ENCODE peak calls at places on chromosomes 16 and 17, in ten cellular contexts. One of them, this sample, is unnamed.

GRCh38 chr16:70612931-70613330 is 33.4 kb upstream of the IL34 start:
- DNase-seq in fibroblast of lung: no peak
- DNase-seq in uterus: no peak
- DNase-seq in Panc1: no peak
- DNase-seq in neural progenitor cell: no peak
- DNase-seq in BJ: no peak
- DNase-seq in MM.1S: no peak
- DNase-seq in astrocyte: no peak
- DNase-seq in suprapubic skin: no peak
- DNase-seq in neural crest cell: no peak
- DNase-seq in this sample: no peak

GRCh38 chr17:42680331-42680808 is 1.3 kb downstream of the CCR10 start:
- DNase-seq in neural progenitor cell: no peak
- DNase-seq in MM.1S: peak; percentile 7
- DNase-seq in neural crest cell: no peak
- DNase-seq in uterus: peak; percentile 66
- DNase-seq in astrocyte: no peak
- DNase-seq in BJ: no peak
- DNase-seq in fibroblast of lung: no peak
- DNase-seq in Panc1: no peak
- DNase-seq in suprapubic skin: no peak
- DNase-seq in this sample: peak; percentile 63

GRCh38 chr16:24737391-24737871 is 8.0 kb downstream of the TNRC6A start:
- DNase-seq in neural crest cell: no peak
- DNase-seq in fibroblast of lung: peak; percentile 59
- DNase-seq in Panc1: no peak
- DNase-seq in suprapubic skin: no peak
- DNase-seq in neural progenitor cell: no peak
- DNase-seq in uterus: no peak
- DNase-seq in astrocyte: peak; percentile 60
- DNase-seq in MM.1S: no peak
- DNase-seq in BJ: peak; percentile 12
- DNase-seq in this sample: no peak

GRCh38 chr17:3964203-3965122 is at the start of gene ATP2A3:
- DNase-seq in suprapubic skin: no peak
- DNase-seq in BJ: no peak
- DNase-seq in uterus: no peak
- DNase-seq in MM.1S: peak; percentile 77
- DNase-seq in neural crest cell: no peak
- DNase-seq in astrocyte: no peak
- DNase-seq in Panc1: no peak
- DNase-seq in neural progenitor cell: peak; percentile 51
- DNase-seq in fibroblast of lung: no peak
- DNase-seq in this sample: peak; percentile 93

GRCh38 chr16:65453646-65454045 is 331.8 kb upstream of the CDH11 start:
- DNase-seq in fibroblast of lung: no peak
- DNase-seq in MM.1S: no peak
- DNase-seq in neural progenitor cell: peak; percentile 3
- DNase-seq in astrocyte: no peak
- DNase-seq in BJ: no peak
- DNase-seq in suprapubic skin: no peak
- DNase-seq in neural crest cell: no peak
- DNase-seq in Panc1: no peak
- DNase-seq in uterus: no peak
- DNase-seq in this sample: no peak

GRCh38 chr17:76869209-76869877 is 1.1 kb downstream of the MGAT5B start:
- DNase-seq in MM.1S: no peak
- DNase-seq in fibroblast of lung: no peak
- DNase-seq in Panc1: no peak
- DNase-seq in uterus: no peak
- DNase-seq in neural crest cell: no peak
- DNase-seq in astrocyte: no peak
- DNase-seq in neural progenitor cell: peak; percentile 64
- DNase-seq in suprapubic skin: no peak
- DNase-seq in BJ: no peak
- DNase-seq in this sample: no peak

GRCh38 chr17:17108681-17109049 is 66.4 kb downstream of the MPRIP start:
- DNase-seq in uterus: no peak
- DNase-seq in neural crest cell: no peak
- DNase-seq in Panc1: no peak
- DNase-seq in BJ: no peak
- DNase-seq in neural progenitor cell: no peak
- DNase-seq in MM.1S: no peak
- DNase-seq in suprapubic skin: no peak
- DNase-seq in astrocyte: no peak
- DNase-seq in fibroblast of lung: peak; percentile 74
- DNase-seq in this sample: no peak

GRCh38 chr17:17737938-17738894 is 57.0 kb downstream of the RAI1 start:
- DNase-seq in BJ: no peak
- DNase-seq in neural crest cell: no peak
- DNase-seq in neural progenitor cell: peak; percentile 63
- DNase-seq in uterus: no peak
- DNase-seq in MM.1S: no peak
- DNase-seq in astrocyte: peak; percentile 40
- DNase-seq in Panc1: no peak
- DNase-seq in suprapubic skin: no peak
- DNase-seq in fibroblast of lung: peak; percentile 47
- DNase-seq in this sample: no peak

GRCh38 chr16:27749946-27750345 is 200.0 kb downstream of the KATNIP start:
- DNase-seq in fibroblast of lung: no peak
- DNase-seq in neural crest cell: no peak
- DNase-seq in neural progenitor cell: no peak
- DNase-seq in astrocyte: no peak
- DNase-seq in suprapubic skin: no peak
- DNase-seq in BJ: no peak
- DNase-seq in Panc1: no peak
- DNase-seq in uterus: no peak
- DNase-seq in MM.1S: no peak
- DNase-seq in this sample: no peak

GRCh38 chr16:4208529-4208835 is 33.4 kb downstream of the SRL start:
- DNase-seq in fibroblast of lung: no peak
- DNase-seq in MM.1S: no peak
- DNase-seq in neural crest cell: no peak
- DNase-seq in suprapubic skin: no peak
- DNase-seq in BJ: no peak
- DNase-seq in neural progenitor cell: no peak
- DNase-seq in uterus: no peak
- DNase-seq in Panc1: no peak
- DNase-seq in astrocyte: no peak
- DNase-seq in this sample: no peak

GRCh38 chr17:65750678-65751077 is 189.2 kb upstream of the AXIN2 start:
- DNase-seq in fibroblast of lung: peak; percentile 88
- DNase-seq in uterus: peak; percentile 68
- DNase-seq in astrocyte: peak; percentile 95
- DNase-seq in suprapubic skin: peak; percentile 70
- DNase-seq in MM.1S: peak; percentile 92
- DNase-seq in BJ: peak; percentile 64
- DNase-seq in neural crest cell: no peak
- DNase-seq in Panc1: peak; percentile 12
- DNase-seq in neural progenitor cell: no peak
- DNase-seq in this sample: no peak

GRCh38 chr17:49717371-49717841 is 9.6 kb upstream of the SLC35B1 start:
- DNase-seq in BJ: no peak
- DNase-seq in fibroblast of lung: no peak
- DNase-seq in suprapubic skin: no peak
- DNase-seq in uterus: no peak
- DNase-seq in neural crest cell: no peak
- DNase-seq in astrocyte: no peak
- DNase-seq in MM.1S: no peak
- DNase-seq in neural progenitor cell: no peak
- DNase-seq in Panc1: no peak
- DNase-seq in this sample: no peak

GRCh38 chr16:80923356-80923755 is 83.3 kb downstream of the CMC2 start:
- DNase-seq in fibroblast of lung: no peak
- DNase-seq in uterus: no peak
- DNase-seq in suprapubic skin: no peak
- DNase-seq in neural progenitor cell: no peak
- DNase-seq in Panc1: no peak
- DNase-seq in BJ: no peak
- DNase-seq in neural crest cell: no peak
- DNase-seq in astrocyte: no peak
- DNase-seq in MM.1S: no peak
- DNase-seq in this sample: no peak

GRCh38 chr16:80924372-80924978 is 82.2 kb downstream of the CMC2 start:
- DNase-seq in neural progenitor cell: peak; percentile 80
- DNase-seq in suprapubic skin: no peak
- DNase-seq in neural crest cell: peak; percentile 57
- DNase-seq in Panc1: no peak
- DNase-seq in astrocyte: peak; percentile 25
- DNase-seq in BJ: no peak
- DNase-seq in fibroblast of lung: peak; percentile 39
- DNase-seq in uterus: no peak
- DNase-seq in MM.1S: no peak
- DNase-seq in this sample: peak; percentile 75
- TF ChIP-seq CTCF in neural progenitor cell: peak; percentile 89
- TF ChIP-seq CTCF in suprapubic skin: no peak
- TF ChIP-seq CTCF in neural crest cell: peak; percentile 55
- TF ChIP-seq CTCF in Panc1: peak; percentile 75
- TF ChIP-seq CTCF in astrocyte: peak; percentile 62
- TF ChIP-seq CTCF in BJ: peak; percentile 84
- TF ChIP-seq CTCF in fibroblast of lung: peak; percentile 67
- TF ChIP-seq CTCF in uterus: no peak
- TF ChIP-seq CTCF in MM.1S: no peak
- TF ChIP-seq CTCF in this sample: peak; percentile 68

GRCh38 chr17:33385713-33386112 is 92.6 kb upstream of the ASIC2 start:
- DNase-seq in suprapubic skin: no peak
- DNase-seq in BJ: no peak
- DNase-seq in neural crest cell: no peak
- DNase-seq in MM.1S: no peak
- DNase-seq in neural progenitor cell: no peak
- DNase-seq in astrocyte: no peak
- DNase-seq in fibroblast of lung: no peak
- DNase-seq in Panc1: no peak
- DNase-seq in uterus: no peak
- DNase-seq in this sample: no peak

GRCh38 chr17:33387406-33387805 is 94.3 kb upstream of the ASIC2 start:
- DNase-seq in Panc1: no peak
- DNase-seq in neural crest cell: no peak
- DNase-seq in uterus: no peak
- DNase-seq in MM.1S: no peak
- DNase-seq in suprapubic skin: no peak
- DNase-seq in neural progenitor cell: no peak
- DNase-seq in astrocyte: no peak
- DNase-seq in fibroblast of lung: no peak
- DNase-seq in BJ: no peak
- DNase-seq in this sample: no peak

GRCh38 chr17:33389506-33390141 is 96.5 kb upstream of the ASIC2 start:
- DNase-seq in suprapubic skin: no peak
- DNase-seq in fibroblast of lung: no peak
- DNase-seq in uterus: no peak
- DNase-seq in BJ: peak; percentile 46
- DNase-seq in astrocyte: peak; percentile 39
- DNase-seq in neural crest cell: no peak
- DNase-seq in neural progenitor cell: no peak
- DNase-seq in MM.1S: no peak
- DNase-seq in Panc1: no peak
- DNase-seq in this sample: no peak

GRCh38 chr17:33385133-33385532 is 92.0 kb upstream of the ASIC2 start:
- DNase-seq in neural progenitor cell: peak; percentile 53
- DNase-seq in neural crest cell: no peak
- DNase-seq in MM.1S: no peak
- DNase-seq in BJ: no peak
- DNase-seq in fibroblast of lung: no peak
- DNase-seq in Panc1: no peak
- DNase-seq in astrocyte: no peak
- DNase-seq in uterus: no peak
- DNase-seq in suprapubic skin: no peak
- DNase-seq in this sample: no peak

GRCh38 chr17:33390479-33391027 is 97.5 kb upstream of the ASIC2 start:
- DNase-seq in Panc1: no peak
- DNase-seq in MM.1S: no peak
- DNase-seq in uterus: no peak
- DNase-seq in neural progenitor cell: no peak
- DNase-seq in BJ: peak; percentile 79
- DNase-seq in neural crest cell: no peak
- DNase-seq in fibroblast of lung: no peak
- DNase-seq in astrocyte: no peak
- DNase-seq in suprapubic skin: no peak
- DNase-seq in this sample: no peak
- TF ChIP-seq CTCF in Panc1: no peak
- TF ChIP-seq CTCF in MM.1S: no peak
- TF ChIP-seq CTCF in uterus: no peak
- TF ChIP-seq CTCF in neural progenitor cell: no peak
- TF ChIP-seq CTCF in BJ: no peak
- TF ChIP-seq CTCF in neural crest cell: no peak
- TF ChIP-seq CTCF in fibroblast of lung: no peak
- TF ChIP-seq CTCF in astrocyte: no peak
- TF ChIP-seq CTCF in suprapubic skin: no peak
- TF ChIP-seq CTCF in this sample: no peak

GRCh38 chr16:1613240-1613639 is 1.1 kb downstream of the CRAMP1 start:
- DNase-seq in suprapubic skin: no peak
- DNase-seq in Panc1: no peak
- DNase-seq in neural crest cell: no peak
- DNase-seq in fibroblast of lung: no peak
- DNase-seq in astrocyte: no peak
- DNase-seq in neural progenitor cell: peak; percentile 30
- DNase-seq in uterus: no peak
- DNase-seq in BJ: no peak
- DNase-seq in MM.1S: peak; percentile 42
- DNase-seq in this sample: no peak

GRCh38 chr16:1612320-1613111 is at the start of gene CRAMP1:
- DNase-seq in Panc1: no peak
- DNase-seq in BJ: no peak
- DNase-seq in neural progenitor cell: peak; percentile 54
- DNase-seq in uterus: no peak
- DNase-seq in suprapubic skin: peak; percentile 72
- DNase-seq in astrocyte: no peak
- DNase-seq in neural crest cell: peak; percentile 17
- DNase-seq in MM.1S: peak; percentile 23
- DNase-seq in fibroblast of lung: no peak
- DNase-seq in this sample: peak; percentile 51

GRCh38 chr16:1614226-1615102 is 2.3 kb downstream of the CRAMP1 start:
- DNase-seq in neural crest cell: peak; percentile 14
- DNase-seq in BJ: no peak
- DNase-seq in Panc1: no peak
- DNase-seq in uterus: peak; percentile 17
- DNase-seq in suprapubic skin: no peak
- DNase-seq in fibroblast of lung: peak; percentile 28
- DNase-seq in astrocyte: no peak
- DNase-seq in neural progenitor cell: peak; percentile 73
- DNase-seq in MM.1S: no peak
- DNase-seq in this sample: peak; percentile 68

GRCh38 chr16:1615761-1616160 is 3.6 kb downstream of the CRAMP1 start:
- DNase-seq in fibroblast of lung: peak; percentile 11
- DNase-seq in suprapubic skin: no peak
- DNase-seq in BJ: peak; percentile 9
- DNase-seq in MM.1S: no peak
- DNase-seq in uterus: no peak
- DNase-seq in Panc1: no peak
- DNase-seq in astrocyte: no peak
- DNase-seq in neural crest cell: no peak
- DNase-seq in neural progenitor cell: no peak
- DNase-seq in this sample: no peak

GRCh38 chr16:1613728-1614225 is 1.6 kb downstream of the CRAMP1 start:
- DNase-seq in astrocyte: no peak
- DNase-seq in fibroblast of lung: no peak
- DNase-seq in neural progenitor cell: peak; percentile 50
- DNase-seq in Panc1: no peak
- DNase-seq in MM.1S: no peak
- DNase-seq in BJ: no peak
- DNase-seq in neural crest cell: peak; percentile 10
- DNase-seq in suprapubic skin: no peak
- DNase-seq in uterus: peak; percentile 27
- DNase-seq in this sample: no peak
- TF ChIP-seq CTCF in astrocyte: no peak
- TF ChIP-seq CTCF in fibroblast of lung: no peak
- TF ChIP-seq CTCF in neural progenitor cell: no peak
- TF ChIP-seq CTCF in Panc1: no peak
- TF ChIP-seq CTCF in MM.1S: no peak
- TF ChIP-seq CTCF in BJ: no peak
- TF ChIP-seq CTCF in neural crest cell: no peak
- TF ChIP-seq CTCF in suprapubic skin: no peak
- TF ChIP-seq CTCF in uterus: no peak
- TF ChIP-seq CTCF in this sample: no peak

GRCh38 chr17:74877592-74878543 is 5.1 kb upstream of the FDXR start:
- DNase-seq in Panc1: no peak
- DNase-seq in suprapubic skin: peak; percentile 70
- DNase-seq in uterus: no peak
- DNase-seq in astrocyte: no peak
- DNase-seq in fibroblast of lung: no peak
- DNase-seq in neural crest cell: no peak
- DNase-seq in MM.1S: no peak
- DNase-seq in neural progenitor cell: no peak
- DNase-seq in BJ: no peak
- DNase-seq in this sample: no peak
- TF ChIP-seq CTCF in Panc1: no peak
- TF ChIP-seq CTCF in suprapubic skin: no peak
- TF ChIP-seq CTCF in uterus: no peak
- TF ChIP-seq CTCF in astrocyte: no peak
- TF ChIP-seq CTCF in fibroblast of lung: no peak
- TF ChIP-seq CTCF in neural crest cell: no peak
- TF ChIP-seq CTCF in MM.1S: no peak
- TF ChIP-seq CTCF in neural progenitor cell: no peak
- TF ChIP-seq CTCF in BJ: no peak
- TF ChIP-seq CTCF in this sample: no peak